ENCODE peak calls at places on chromosome 6, in nine cellular contexts. L is spleen, U is EL, J is heart left ventricle, O is DMS153, Y is amygdala, G is right lobe of liver, F is SJCRH30, E is iPS-NIHi11. Q is an unnamed sample.

GRCh38 chr6:81995548-81996289 is 243.2 kb upstream of the TENT5A start:
- DNase-seq in L (no peak), U (peak), J (no peak), O (peak), Y (no peak), G (no peak), F (no peak), E (no peak), Q (no peak)

GRCh38 chr6:120960761-120961160 is 373.5 kb downstream of the TBC1D32 start:
- DNase-seq in L (no peak), U (no peak), J (no peak), O (no peak), Y (no peak), G (no peak), F (no peak), E (no peak), Q (no peak)

GRCh38 chr6:29627762-29628418 is 5.1 kb downstream of the GABBR1 start:
- DNase-seq in L (peak), U (peak), J (peak), O (no peak), Y (peak), G (peak), F (peak), E (peak), Q (peak)

GRCh38 chr6:166767191-166767590 is 140.1 kb upstream of the RPS6KA2 start:
- DNase-seq in L (peak), U (no peak), J (no peak), O (no peak), Y (no peak), G (no peak), F (no peak), E (no peak), Q (no peak)

GRCh38 chr6:79453558-79454042 is 83.6 kb downstream of the LCA5 start:
- DNase-seq in L (no peak), U (no peak), J (no peak), O (no peak), Y (no peak), G (no peak), F (no peak), E (peak), Q (no peak)

GRCh38 chr6:166618866-166619761 is 7.9 kb downstream of the RPS6KA2 start:
- DNase-seq in L (no peak), U (peak), J (no peak), O (no peak), Y (no peak), G (no peak), F (no peak), E (no peak), Q (peak)

GRCh38 chr6:138159246-138159645 is 2.5 kb upstream of the ARFGEF3 start:
- DNase-seq in L (no peak), U (no peak), J (no peak), O (no peak), Y (no peak), G (no peak), F (no peak), E (no peak), Q (no peak)

GRCh38 chr6:27136978-27137814 is 110.3 kb upstream of the PRSS16 start:
- DNase-seq in L (no peak), U (no peak), J (no peak), O (no peak), Y (no peak), G (no peak), F (no peak), E (no peak), Q (no peak)

GRCh38 chr6:73309534-73309783 is 44.6 kb downstream of the DPPA5 start:
- DNase-seq in L (no peak), U (no peak), J (no peak), O (no peak), Y (no peak), G (no peak), F (no peak), E (no peak), Q (no peak)

GRCh38 chr6:5569491-5569890 is 308.2 kb downstream of the FARS2 start:
- DNase-seq in L (no peak), U (peak), J (no peak), O (no peak), Y (no peak), G (no peak), F (no peak), E (no peak), Q (no peak)

GRCh38 chr6:134389129-134389528 is 71.2 kb upstream of the SGK1 start:
- DNase-seq in L (no peak), U (no peak), J (no peak), O (no peak), Y (no peak), G (no peak), F (no peak), E (no peak), Q (no peak)

GRCh38 chr6:136669299-136669699 is 119.1 kb upstream of the MAP7 start:
- DNase-seq in L (no peak), U (peak), J (no peak), O (no peak), Y (no peak), G (no peak), F (peak), E (no peak), Q (no peak)

Q was measured in mucosa of descending colon.